ENCODE peak calls at places on chromosomes 5 and 9, in five cellular contexts. L is H1, M is K562, Z is HepG2, P is GM12878. O is an unnamed sample.

GRCh38 chr9:4327504-4328191 is 27.8 kb upstream of the GLIS3 start:
- DNase-seq in L (peak; percentile 52), M (no peak), P (no peak), Z (no peak), O (no peak)

GRCh38 chr5:156052697-156053455 is 274.1 kb upstream of the SGCD start:
- DNase-seq in P (no peak), M (no peak), Z (no peak), L (no peak), O (no peak)

GRCh38 chr5:149345892-149346222 is 558 bp downstream of the GRPEL2 start:
- DNase-seq in P (no peak), M (peak; percentile 43), Z (no peak), L (no peak), O (peak; percentile 23)

GRCh38 chr5:90402521-90403255 is 6.9 kb downstream of the CETN3 start:
- DNase-seq in M (no peak), P (no peak), L (no peak), Z (no peak), O (no peak)

GRCh38 chr5:141040093-141040762 is 10.9 kb upstream of the PCDHB1 start:
- DNase-seq in M (no peak), L (peak; percentile 81), P (no peak), Z (no peak), O (peak; percentile 76)

GRCh38 chr5:55187370-55187769 is 14.4 kb upstream of the CDC20B start:
- DNase-seq in M (peak; percentile 37), Z (no peak), P (no peak), L (no peak), O (peak; percentile 36)

GRCh38 chr9:90854637-90855036 is 53.0 kb downstream of the SYK start:
- DNase-seq in L (no peak), Z (no peak), M (no peak), P (no peak), O (no peak)

GRCh38 chr5:158463971-158464370 is 605.0 kb upstream of the CLINT1 start:
- DNase-seq in M (no peak), Z (peak; percentile 39), L (no peak), P (no peak), O (no peak)

GRCh38 chr5:150503977-150504620 is 3.8 kb upstream of the NDST1 start:
- DNase-seq in L (no peak), M (peak; percentile 79), P (no peak), Z (peak; percentile 67), O (no peak)

GRCh38 chr9:105681724-105682123 is 12.6 kb upstream of the TMEM38B start:
- DNase-seq in L (no peak), P (no peak), Z (no peak), M (peak; percentile 82), O (peak; percentile 39)

GRCh38 chr9:903886-904285 is 62.4 kb downstream of the DMRT1 start:
- DNase-seq in Z (no peak), L (no peak), M (no peak), P (no peak), O (no peak)

GRCh38 chr5:34007116-34007674 is 655 bp downstream of the AMACR start:
- DNase-seq in M (no peak), L (no peak), P (no peak), Z (no peak), O (no peak)

GRCh38 chr9:123927625-123928308 is 2.2 kb downstream of the DENND1A start:
- DNase-seq in Z (no peak), L (no peak), P (peak; percentile 58), M (peak; percentile 48), O (no peak)

GRCh38 chr9:116370587-116370986 is 217.0 kb downstream of the PAPPA start:
- DNase-seq in M (no peak), L (no peak), Z (peak; percentile 21), P (no peak), O (no peak)

GRCh38 chr9:96859461-96860198 is 5.3 kb upstream of the ZNF782 start:
- DNase-seq in P (no peak), M (no peak), L (no peak), Z (no peak), O (no peak)

GRCh38 chr9:95508968-95509850 is 7.6 kb downstream of the PTCH1 start:
- DNase-seq in Z (peak; percentile 73), M (peak; percentile 90), P (peak; percentile 56), L (peak; percentile 82), O (peak; percentile 59)

GRCh38 chr5:77847814-77848290 is 71.7 kb upstream of the TBCA start:
- DNase-seq in M (no peak), L (no peak), Z (no peak), P (no peak), O (no peak)

GRCh38 chr9:78606011-78606410 is 309.1 kb downstream of the PSAT1 start:
- DNase-seq in M (no peak), P (no peak), L (no peak), Z (no peak), O (no peak)

GRCh38 chr5:123300266-123300665 is 122.9 kb downstream of the CEP120 start:
- DNase-seq in L (no peak), Z (no peak), M (no peak), P (no peak), O (no peak)

DNA sequence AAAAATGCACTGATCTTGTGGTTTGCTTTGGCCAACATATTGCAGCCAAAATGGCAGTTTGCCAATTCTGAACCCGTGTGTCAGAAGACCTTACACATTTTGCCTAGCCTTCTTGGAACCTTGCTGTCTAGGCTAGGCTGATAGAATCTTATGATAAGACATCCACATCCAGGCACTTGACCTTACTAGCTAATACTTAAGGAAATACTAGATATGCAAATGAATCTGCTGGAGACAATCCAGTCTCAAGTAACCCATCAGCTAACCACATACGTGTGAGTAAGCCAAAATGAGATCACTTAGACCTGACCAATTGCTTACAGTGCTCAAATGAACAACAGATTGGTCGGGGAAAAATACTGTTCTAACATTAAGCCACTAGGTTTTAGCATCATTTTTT is 1504.6 kb upstream of the CDH9 start:
- DNase-seq in Z (no peak), L (no peak), P (no peak), M (peak; percentile 1), O (no peak)
- TF ChIP-seq KDM1A in Z (no peak), L (no peak), P (no peak), M (no peak), O (no peak)

GRCh38 chr9:70197384-70198039 is 61.3 kb upstream of the SMC5 start:
- DNase-seq in P (no peak), L (no peak), M (no peak), Z (no peak), O (no peak)

GRCh38 chr9:70195456-70195855 is 63.3 kb upstream of the SMC5 start:
- DNase-seq in L (no peak), M (no peak), P (no peak), Z (no peak), O (no peak)

GRCh38 chr9:70192707-70193106 is 66.1 kb upstream of the SMC5 start:
- DNase-seq in L (no peak), P (no peak), Z (no peak), M (no peak), O (no peak)
- TF ChIP-seq RAD21 in L (no peak), P (no peak), Z (no peak), M (no peak), O (no peak)

DNA sequence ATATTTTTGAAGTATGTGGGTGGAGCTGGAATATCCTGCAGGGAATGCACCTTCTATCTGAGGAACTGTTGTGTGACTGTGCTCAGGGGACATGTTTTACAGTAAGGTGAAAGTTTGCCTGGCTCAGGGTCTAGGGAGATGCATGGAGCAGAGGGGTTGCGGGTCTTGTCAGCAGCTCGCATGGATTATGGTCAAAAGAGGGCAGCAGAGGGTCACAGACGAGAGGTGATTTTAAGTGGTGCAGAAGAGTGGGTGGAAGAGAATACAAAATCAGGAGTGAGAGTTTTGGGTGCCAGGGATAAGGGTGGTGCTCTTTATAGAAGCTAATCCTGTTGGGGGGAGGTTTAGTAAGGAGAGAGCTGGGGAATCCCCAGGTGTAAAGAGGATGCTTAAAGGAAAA is 53.5 kb upstream of the GRIN3A start:
- DNase-seq in P (no peak), Z (peak; percentile 31), M (peak; percentile 71), L (peak; percentile 77), O (peak; percentile 15)
- TF ChIP-seq KDM1A in P (no peak), Z (no peak), M (no peak), L (no peak), O (no peak)

GRCh38 chr9:2494571-2494970 is 127.0 kb upstream of the VLDLR start:
- DNase-seq in L (no peak), P (no peak), M (no peak), Z (no peak), O (no peak)
- TF ChIP-seq RAD21 in L (no peak), P (no peak), M (no peak), Z (no peak), O (no peak)

DNA sequence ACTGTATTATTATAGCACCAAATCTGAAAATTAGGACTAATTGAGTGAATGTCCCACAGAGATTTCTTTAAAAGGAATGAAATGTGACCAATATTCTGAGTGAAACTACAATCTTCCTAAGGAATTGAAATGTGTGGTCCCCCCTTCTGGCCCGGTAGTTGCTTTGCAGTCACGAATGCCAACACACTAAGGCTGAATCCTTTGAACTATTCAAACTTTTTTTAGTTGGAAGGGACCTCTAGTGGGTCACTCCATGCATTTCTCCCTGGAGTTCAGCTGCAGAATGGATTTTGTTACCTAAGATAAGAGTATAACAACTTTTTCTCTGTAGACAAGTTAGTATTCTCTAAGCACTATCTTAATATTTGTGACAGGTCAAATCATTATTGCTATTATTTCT is 2.8 kb downstream of the CDH6 start:
- DNase-seq in P (no peak), L (no peak), M (no peak), Z (peak; percentile 9), O (no peak)
- TF ChIP-seq KDM1A in P (no peak), L (no peak), M (no peak), Z (no peak), O (no peak)

GRCh38 chr9:115353681-115354080 is 235.7 kb upstream of the TNC start:
- DNase-seq in P (no peak), M (no peak), L (no peak), Z (no peak), O (no peak)
- TF ChIP-seq RAD21 in P (no peak), M (no peak), L (no peak), Z (no peak), O (no peak)

DNA sequence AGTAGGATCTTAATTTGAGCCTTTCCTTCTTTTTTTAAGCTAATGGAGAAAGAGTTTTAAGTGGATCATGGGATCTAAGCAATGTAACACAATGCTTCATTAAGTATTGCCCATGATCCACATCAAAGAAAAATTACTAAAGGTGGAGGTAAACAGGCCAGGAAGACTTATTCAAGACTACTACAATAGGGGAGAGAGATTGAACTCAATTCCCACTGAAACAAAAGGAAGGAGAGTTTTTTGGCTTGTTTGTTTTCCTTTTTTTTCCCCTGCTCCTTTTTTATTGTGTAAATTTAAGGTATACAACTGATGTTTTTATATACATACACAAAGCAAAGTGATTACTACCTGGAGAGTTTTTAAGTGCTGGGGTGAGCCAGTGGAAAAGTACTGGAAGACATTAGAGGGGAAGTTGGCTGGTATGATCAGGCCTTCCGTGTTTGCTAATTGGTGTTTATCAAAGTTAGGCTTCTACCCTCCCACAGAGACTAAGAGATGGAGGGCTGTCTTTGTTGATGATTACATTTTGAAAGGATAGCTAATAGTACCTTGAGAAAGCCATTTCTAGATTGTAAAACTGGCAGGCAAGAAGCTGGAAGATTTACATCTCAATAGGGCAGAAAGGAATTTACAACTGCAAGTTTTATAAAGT is 262.7 kb downstream of the CHSY3 start:
- DNase-seq in Z (no peak), M (no peak), P (no peak), L (peak; percentile 55), O (no peak)
- TF ChIP-seq KDM1A in Z (no peak), M (no peak), P (no peak), L (no peak), O (no peak)